ENCODE peak calls at places on chromosomes 11 and 22, in nine cellular contexts. O, R, B, C, G, A, U, Z and N are unnamed samples.

GRCh38 chr11:57426754-57427691 is at the start of gene SLC43A3:
- DNase-seq in O (peak; percentile 31), R (peak; percentile 70), B (peak; percentile 52), C (peak; percentile 53), G (peak; percentile 46), A (peak; percentile 53), U (peak; percentile 88), Z (peak; percentile 1), N (peak; percentile 77)

GRCh38 chr11:110763249-110764011 is 51.2 kb upstream of the ARHGAP20 start:
- DNase-seq in O (no peak), R (no peak), B (no peak), C (no peak), G (peak; percentile 11), A (no peak), U (no peak), Z (peak; percentile 6), N (no peak)

GRCh38 chr22:20009018-20009482 is 7.6 kb downstream of the ARVCF start:
- DNase-seq in O (no peak), R (no peak), B (no peak), C (no peak), G (no peak), A (no peak), U (no peak), Z (no peak), N (no peak)

GRCh38 chr11:128727320-128727719 is 33.4 kb downstream of the FLI1 start:
- DNase-seq in O (no peak), R (no peak), B (no peak), C (no peak), G (no peak), A (no peak), U (no peak), Z (no peak), N (no peak)

GRCh38 chr11:9565822-9566560 is 7.5 kb upstream of the WEE1 start:
- DNase-seq in O (peak; percentile 94), R (peak; percentile 90), B (peak; percentile 82), C (no peak), G (peak; percentile 100), A (no peak), U (peak; percentile 99), Z (peak; percentile 56), N (peak; percentile 80)

GRCh38 chr11:133081730-133082452 is 450.4 kb downstream of the OPCML start:
- DNase-seq in O (no peak), R (peak; percentile 39), B (no peak), C (no peak), G (no peak), A (no peak), U (no peak), Z (no peak), N (no peak)

GRCh38 chr11:15654397-15654915 is 539.7 kb downstream of the INSC start:
- DNase-seq in O (no peak), R (no peak), B (no peak), C (no peak), G (no peak), A (no peak), U (no peak), Z (no peak), N (no peak)

GRCh38 chr22:26662160-26662559 is 4.8 kb downstream of the MIAT start:
- DNase-seq in O (no peak), R (no peak), B (no peak), C (no peak), G (no peak), A (no peak), U (no peak), Z (no peak), N (no peak)

GRCh38 chr11:19342036-19342435 is 101.3 kb upstream of the E2F8 start:
- DNase-seq in O (no peak), R (no peak), B (no peak), C (no peak), G (no peak), A (no peak), U (no peak), Z (no peak), N (no peak)

GRCh38 chr11:69985331-69985653 is 92.8 kb upstream of the ANO1 start:
- DNase-seq in O (no peak), R (no peak), B (no peak), C (no peak), G (no peak), A (no peak), U (no peak), Z (no peak), N (no peak)

GRCh38 chr11:1230456-1231395 is 7.9 kb downstream of the MUC5B start:
- DNase-seq in O (peak; percentile 52), R (no peak), B (no peak), C (no peak), G (no peak), A (no peak), U (no peak), Z (no peak), N (no peak)

GRCh38 chr11:86676533-86677154 is 4.2 kb upstream of the ME3 start:
- DNase-seq in O (no peak), R (peak; percentile 82), B (no peak), C (no peak), G (no peak), A (no peak), U (peak; percentile 18), Z (no peak), N (no peak)

GRCh38 chr22:49574861-49575702 is 252.6 kb downstream of the BRD1 start:
- DNase-seq in O (no peak), R (no peak), B (no peak), C (no peak), G (no peak), A (no peak), U (no peak), Z (no peak), N (no peak)

GRCh38 chr11:64267207-64267945 is 16.0 kb downstream of the PLCB3 start:
- DNase-seq in O (no peak), R (no peak), B (no peak), C (no peak), G (no peak), A (no peak), U (no peak), Z (no peak), N (no peak)

GRCh38 chr11:975824-976223 is 50.2 kb downstream of the AP2A2 start:
- DNase-seq in O (no peak), R (peak; percentile 78), B (no peak), C (no peak), G (no peak), A (no peak), U (no peak), Z (no peak), N (no peak)

GRCh38 chr22:34688825-34689224 is 377.1 kb upstream of the ISX start:
- DNase-seq in O (no peak), R (peak; percentile 20), B (no peak), C (no peak), G (no peak), A (no peak), U (no peak), Z (no peak), N (no peak)

GRCh38 chr22:40509401-40510134 is 127.0 kb downstream of the MRTFA start:
- DNase-seq in O (peak; percentile 40), R (no peak), B (no peak), C (no peak), G (no peak), A (no peak), U (no peak), Z (no peak), N (no peak)

GRCh38 chr22:43529954-43530863 is 118.4 kb downstream of the MPPED1 start:
- DNase-seq in O (peak; percentile 30), R (no peak), B (no peak), C (no peak), G (no peak), A (no peak), U (peak; percentile 2), Z (no peak), N (no peak)

GRCh38 chr11:60948251-60948650 is 3.7 kb downstream of the SLC15A3 start:
- DNase-seq in O (no peak), R (no peak), B (no peak), C (no peak), G (no peak), A (no peak), U (no peak), Z (no peak), N (no peak)

GRCh38 chr11:102010776-102011500 is 36.3 kb upstream of the CFAP300 start:
- DNase-seq in O (peak; percentile 94), R (peak; percentile 66), B (peak; percentile 71), C (no peak), G (peak; percentile 63), A (no peak), U (peak; percentile 99), Z (no peak), N (no peak)

GRCh38 chr11:77299528-77299993 is 1.9 kb downstream of the GDPD4 start:
- DNase-seq in O (peak; percentile 86), R (no peak), B (no peak), C (no peak), G (no peak), A (no peak), U (peak; percentile 99), Z (no peak), N (no peak)

GRCh38 chr11:9274499-9275228 is 9.5 kb upstream of the DENND5A start:
- DNase-seq in O (no peak), R (no peak), B (no peak), C (no peak), G (no peak), A (no peak), U (no peak), Z (no peak), N (no peak)

GRCh38 chr11:73404048-73404447 is 27.8 kb downstream of the RELT start:
- DNase-seq in O (peak; percentile 45), R (peak; percentile 61), B (peak; percentile 57), C (no peak), G (no peak), A (no peak), U (peak; percentile 68), Z (no peak), N (no peak)

GRCh38 chr11:134821422-134821821 is 409.4 kb upstream of the B3GAT1 start:
- DNase-seq in O (no peak), R (no peak), B (no peak), C (no peak), G (no peak), A (no peak), U (no peak), Z (no peak), N (no peak)

GRCh38 chr22:37932401-37932800 is 21.0 kb downstream of the C22orf23 start:
- DNase-seq in O (no peak), R (no peak), B (no peak), C (no peak), G (no peak), A (no peak), U (no peak), Z (no peak), N (no peak)

GRCh38 chr22:27778299-27779090 is 23.1 kb downstream of the MN1 start:
- DNase-seq in O (no peak), R (peak; percentile 46), B (no peak), C (no peak), G (no peak), A (no peak), U (no peak), Z (no peak), N (no peak)

GRCh38 chr11:120908521-120909181 is 115.3 kb upstream of the TBCEL start:
- DNase-seq in O (no peak), R (no peak), B (no peak), C (peak; percentile 15), G (no peak), A (no peak), U (no peak), Z (no peak), N (no peak)

GRCh38 chr11:19117760-19118097 is 761 bp downstream of the ZDHHC13 start:
- DNase-seq in O (no peak), R (no peak), B (no peak), C (no peak), G (no peak), A (no peak), U (no peak), Z (no peak), N (no peak)

GRCh38 chr22:49768511-49768910 is 59.2 kb downstream of the BRD1 start:
- DNase-seq in O (no peak), R (no peak), B (no peak), C (no peak), G (no peak), A (no peak), U (no peak), Z (no peak), N (no peak)

GRCh38 chr11:72724851-72725730 is 27.1 kb downstream of the ARAP1 start:
- DNase-seq in O (peak; percentile 78), R (peak; percentile 89), B (peak; percentile 65), C (peak; percentile 66), G (peak; percentile 65), A (peak; percentile 29), U (peak; percentile 95), Z (peak; percentile 89), N (peak; percentile 50)

GRCh38 chr22:44735518-44736428 is 16.6 kb upstream of the ARHGAP8 start:
- DNase-seq in O (peak; percentile 51), R (peak; percentile 86), B (peak; percentile 64), C (peak; percentile 78), G (no peak), A (peak; percentile 91), U (peak; percentile 65), Z (peak; percentile 35), N (peak; percentile 68)